ENCODE peak calls at places on chromosomes 12 and 14, in nine cellular contexts. One of them, this sample, is unnamed.

GRCh38 chr14:50001999-50002925 is 109.4 kb downstream of the ARF6 start:
- DNase-seq in AG09309: no peak
- DNase-seq in choroid plexus epithelial cell: no peak
- DNase-seq in Panc1: no peak
- DNase-seq in heart left ventricle: no peak
- DNase-seq in Calu3: no peak
- DNase-seq in GM20000: peak
- DNase-seq in GM12865: peak
- DNase-seq in GM23338: peak
- DNase-seq in this sample: no peak

GRCh38 chr12:15580431-15580830 is 208.8 kb downstream of the EPS8 start:
- DNase-seq in AG09309: no peak
- DNase-seq in choroid plexus epithelial cell: no peak
- DNase-seq in Panc1: no peak
- DNase-seq in heart left ventricle: no peak
- DNase-seq in Calu3: no peak
- DNase-seq in GM20000: no peak
- DNase-seq in GM12865: no peak
- DNase-seq in GM23338: no peak
- DNase-seq in this sample: no peak

GRCh38 chr12:39329015-39329414 is 113.9 kb downstream of the KIF21A start:
- DNase-seq in AG09309: no peak
- DNase-seq in choroid plexus epithelial cell: peak
- DNase-seq in Panc1: no peak
- DNase-seq in heart left ventricle: no peak
- DNase-seq in Calu3: no peak
- DNase-seq in GM20000: no peak
- DNase-seq in GM12865: no peak
- DNase-seq in GM23338: no peak
- DNase-seq in this sample: peak

GRCh38 chr12:57146925-57147640 is at the start of gene LRP1-AS:
- DNase-seq in AG09309: no peak
- DNase-seq in choroid plexus epithelial cell: no peak
- DNase-seq in Panc1: no peak
- DNase-seq in heart left ventricle: no peak
- DNase-seq in Calu3: no peak
- DNase-seq in GM20000: no peak
- DNase-seq in GM12865: no peak
- DNase-seq in GM23338: no peak
- DNase-seq in this sample: no peak

GRCh38 chr12:124073636-124074035 is 100.6 kb downstream of the ZNF664 start:
- DNase-seq in AG09309: no peak
- DNase-seq in choroid plexus epithelial cell: no peak
- DNase-seq in Panc1: no peak
- DNase-seq in heart left ventricle: no peak
- DNase-seq in Calu3: no peak
- DNase-seq in GM20000: no peak
- DNase-seq in GM12865: no peak
- DNase-seq in GM23338: no peak
- DNase-seq in this sample: peak

GRCh38 chr14:99454246-99454645 is 26.4 kb downstream of the SETD3 start:
- DNase-seq in AG09309: no peak
- DNase-seq in choroid plexus epithelial cell: peak
- DNase-seq in Panc1: no peak
- DNase-seq in heart left ventricle: no peak
- DNase-seq in Calu3: no peak
- DNase-seq in GM20000: no peak
- DNase-seq in GM12865: no peak
- DNase-seq in GM23338: no peak
- DNase-seq in this sample: peak

GRCh38 chr14:92309968-92310367 is 13.0 kb upstream of the SLC24A4 start:
- DNase-seq in AG09309: no peak
- DNase-seq in choroid plexus epithelial cell: no peak
- DNase-seq in Panc1: no peak
- DNase-seq in heart left ventricle: no peak
- DNase-seq in Calu3: no peak
- DNase-seq in GM20000: no peak
- DNase-seq in GM12865: no peak
- DNase-seq in GM23338: no peak
- DNase-seq in this sample: no peak

GRCh38 chr12:80778005-80778541 is 61.4 kb downstream of the MYF5 start:
- DNase-seq in AG09309: peak
- DNase-seq in choroid plexus epithelial cell: peak
- DNase-seq in Panc1: no peak
- DNase-seq in heart left ventricle: peak
- DNase-seq in Calu3: peak
- DNase-seq in GM20000: peak
- DNase-seq in GM12865: peak
- DNase-seq in GM23338: no peak
- DNase-seq in this sample: peak

GRCh38 chr14:19911114-19911513 is 9.3 kb upstream of the OR4K5 start:
- DNase-seq in AG09309: no peak
- DNase-seq in choroid plexus epithelial cell: no peak
- DNase-seq in Panc1: no peak
- DNase-seq in heart left ventricle: no peak
- DNase-seq in Calu3: no peak
- DNase-seq in GM20000: no peak
- DNase-seq in GM12865: no peak
- DNase-seq in GM23338: no peak
- DNase-seq in this sample: no peak

GRCh38 chr14:99522934-99523660 is 41.9 kb downstream of the CCNK start:
- DNase-seq in AG09309: no peak
- DNase-seq in choroid plexus epithelial cell: peak
- DNase-seq in Panc1: no peak
- DNase-seq in heart left ventricle: peak
- DNase-seq in Calu3: no peak
- DNase-seq in GM20000: no peak
- DNase-seq in GM12865: peak
- DNase-seq in GM23338: no peak
- DNase-seq in this sample: peak

GRCh38 chr14:24289649-24290283 is 9.8 kb downstream of the DHRS1 start:
- DNase-seq in AG09309: no peak
- DNase-seq in choroid plexus epithelial cell: no peak
- DNase-seq in Panc1: no peak
- DNase-seq in heart left ventricle: no peak
- DNase-seq in Calu3: no peak
- DNase-seq in GM20000: no peak
- DNase-seq in GM12865: peak
- DNase-seq in GM23338: no peak
- DNase-seq in this sample: no peak

GRCh38 chr14:41824441-41824840 is 217.8 kb downstream of the LRFN5 start:
- DNase-seq in AG09309: no peak
- DNase-seq in choroid plexus epithelial cell: no peak
- DNase-seq in Panc1: no peak
- DNase-seq in heart left ventricle: no peak
- DNase-seq in Calu3: no peak
- DNase-seq in GM20000: no peak
- DNase-seq in GM12865: no peak
- DNase-seq in GM23338: peak
- DNase-seq in this sample: no peak

GRCh38 chr12:46470039-46470627 is 97.6 kb upstream of the SLC38A2 start:
- DNase-seq in AG09309: no peak
- DNase-seq in choroid plexus epithelial cell: peak
- DNase-seq in Panc1: no peak
- DNase-seq in heart left ventricle: no peak
- DNase-seq in Calu3: no peak
- DNase-seq in GM20000: no peak
- DNase-seq in GM12865: peak
- DNase-seq in GM23338: no peak
- DNase-seq in this sample: no peak

GRCh38 chr12:104181313-104181712 is 34.3 kb upstream of the TXNRD1 start:
- DNase-seq in AG09309: no peak
- DNase-seq in choroid plexus epithelial cell: peak
- DNase-seq in Panc1: no peak
- DNase-seq in heart left ventricle: no peak
- DNase-seq in Calu3: no peak
- DNase-seq in GM20000: no peak
- DNase-seq in GM12865: no peak
- DNase-seq in GM23338: no peak
- DNase-seq in this sample: peak

GRCh38 chr14:70245026-70245425 is 56.3 kb upstream of the SLC8A3 start:
- DNase-seq in AG09309: no peak
- DNase-seq in choroid plexus epithelial cell: no peak
- DNase-seq in Panc1: no peak
- DNase-seq in heart left ventricle: no peak
- DNase-seq in Calu3: no peak
- DNase-seq in GM20000: no peak
- DNase-seq in GM12865: no peak
- DNase-seq in GM23338: no peak
- DNase-seq in this sample: no peak

DNA sequence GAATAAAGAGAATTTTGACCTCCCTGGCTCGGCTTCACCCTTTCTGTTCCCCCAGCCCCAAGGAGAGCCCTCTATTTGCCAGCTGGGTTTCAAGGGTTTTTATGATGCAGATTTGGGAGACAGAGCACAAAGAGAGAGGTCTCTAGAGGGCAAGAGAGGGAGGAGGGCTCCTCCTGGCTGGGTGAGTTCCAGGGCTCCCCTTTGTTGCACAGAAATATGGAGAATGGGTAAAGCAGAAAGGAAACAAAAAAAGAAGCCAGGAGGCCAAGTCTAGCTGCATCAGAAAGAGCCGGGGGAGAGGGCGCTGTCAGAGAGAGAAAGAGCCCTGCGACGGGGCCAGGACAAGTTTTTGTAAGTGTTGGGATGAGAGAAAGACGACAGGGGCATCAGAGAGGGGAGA is 319.6 kb upstream of the RTL1 start:
- DNase-seq in AG09309: no peak
- DNase-seq in choroid plexus epithelial cell: no peak
- DNase-seq in Panc1: no peak
- DNase-seq in heart left ventricle: no peak
- DNase-seq in Calu3: no peak
- DNase-seq in GM20000: no peak
- DNase-seq in GM12865: no peak
- DNase-seq in GM23338: peak
- DNase-seq in this sample: no peak
- TF ChIP-seq CTCF in AG09309: no peak
- TF ChIP-seq CTCF in choroid plexus epithelial cell: no peak
- TF ChIP-seq CTCF in Panc1: no peak
- TF ChIP-seq CTCF in heart left ventricle: no peak
- TF ChIP-seq CTCF in Calu3: no peak
- TF ChIP-seq CTCF in GM20000: no peak
- TF ChIP-seq CTCF in GM12865: no peak
- TF ChIP-seq CTCF in GM23338: no peak
- TF ChIP-seq CTCF in this sample: no peak

GRCh38 chr14:68234101-68234905 is 414.7 kb downstream of the RAD51B start:
- DNase-seq in AG09309: no peak
- DNase-seq in choroid plexus epithelial cell: no peak
- DNase-seq in Panc1: no peak
- DNase-seq in heart left ventricle: no peak
- DNase-seq in Calu3: no peak
- DNase-seq in GM20000: no peak
- DNase-seq in GM12865: no peak
- DNase-seq in GM23338: no peak
- DNase-seq in this sample: no peak

GRCh38 chr14:68238956-68239355 is 419.4 kb downstream of the RAD51B start:
- DNase-seq in AG09309: no peak
- DNase-seq in choroid plexus epithelial cell: no peak
- DNase-seq in Panc1: no peak
- DNase-seq in heart left ventricle: no peak
- DNase-seq in Calu3: no peak
- DNase-seq in GM20000: no peak
- DNase-seq in GM12865: no peak
- DNase-seq in GM23338: no peak
- DNase-seq in this sample: no peak

GRCh38 chr14:68233385-68233784 is 413.8 kb downstream of the RAD51B start:
- DNase-seq in AG09309: no peak
- DNase-seq in choroid plexus epithelial cell: no peak
- DNase-seq in Panc1: no peak
- DNase-seq in heart left ventricle: no peak
- DNase-seq in Calu3: no peak
- DNase-seq in GM20000: no peak
- DNase-seq in GM12865: no peak
- DNase-seq in GM23338: no peak
- DNase-seq in this sample: no peak

GRCh38 chr14:68235011-68235410 is 415.4 kb downstream of the RAD51B start:
- DNase-seq in AG09309: no peak
- DNase-seq in choroid plexus epithelial cell: no peak
- DNase-seq in Panc1: no peak
- DNase-seq in heart left ventricle: no peak
- DNase-seq in Calu3: no peak
- DNase-seq in GM20000: no peak
- DNase-seq in GM12865: no peak
- DNase-seq in GM23338: no peak
- DNase-seq in this sample: no peak

GRCh38 chr14:68236525-68236924 is 416.9 kb downstream of the RAD51B start:
- DNase-seq in AG09309: no peak
- DNase-seq in choroid plexus epithelial cell: no peak
- DNase-seq in Panc1: no peak
- DNase-seq in heart left ventricle: no peak
- DNase-seq in Calu3: no peak
- DNase-seq in GM20000: no peak
- DNase-seq in GM12865: no peak
- DNase-seq in GM23338: no peak
- DNase-seq in this sample: peak
- TF ChIP-seq CTCF in AG09309: no peak
- TF ChIP-seq CTCF in choroid plexus epithelial cell: no peak
- TF ChIP-seq CTCF in Panc1: no peak
- TF ChIP-seq CTCF in heart left ventricle: no peak
- TF ChIP-seq CTCF in Calu3: no peak
- TF ChIP-seq CTCF in GM20000: no peak
- TF ChIP-seq CTCF in GM12865: no peak
- TF ChIP-seq CTCF in GM23338: no peak
- TF ChIP-seq CTCF in this sample: no peak

GRCh38 chr14:90060312-90060964 is 1.4 kb upstream of the KCNK13 start:
- DNase-seq in AG09309: no peak
- DNase-seq in choroid plexus epithelial cell: peak
- DNase-seq in Panc1: no peak
- DNase-seq in heart left ventricle: peak
- DNase-seq in Calu3: peak
- DNase-seq in GM20000: peak
- DNase-seq in GM12865: peak
- DNase-seq in GM23338: peak
- DNase-seq in this sample: peak
- TF ChIP-seq CTCF in AG09309: peak
- TF ChIP-seq CTCF in choroid plexus epithelial cell: peak
- TF ChIP-seq CTCF in Panc1: peak
- TF ChIP-seq CTCF in heart left ventricle: peak
- TF ChIP-seq CTCF in Calu3: peak
- TF ChIP-seq CTCF in GM20000: peak
- TF ChIP-seq CTCF in GM12865: peak
- TF ChIP-seq CTCF in GM23338: peak
- TF ChIP-seq CTCF in this sample: peak

DNA sequence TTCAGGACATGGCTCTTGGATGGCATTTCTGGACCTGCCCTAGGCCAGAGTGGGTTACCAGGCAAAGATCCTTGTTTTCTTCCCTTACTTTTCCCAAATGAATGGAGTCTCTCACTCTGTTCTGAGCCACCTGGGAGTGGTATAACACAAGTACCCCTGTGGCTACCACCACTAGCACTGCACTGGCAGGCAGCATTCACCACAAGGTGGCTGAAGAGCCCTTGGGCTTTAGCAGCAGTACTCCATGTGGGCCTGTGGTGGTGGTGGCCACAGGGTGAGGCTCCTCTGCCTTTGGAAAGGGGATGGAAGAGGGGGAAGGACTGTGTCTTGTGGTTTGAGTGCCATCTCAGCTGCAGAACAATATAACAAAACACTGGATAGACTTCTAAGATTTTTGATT is 38.0 kb upstream of the LMNTD1 start:
- DNase-seq in AG09309: no peak
- DNase-seq in choroid plexus epithelial cell: peak
- DNase-seq in Panc1: no peak
- DNase-seq in heart left ventricle: no peak
- DNase-seq in Calu3: no peak
- DNase-seq in GM20000: no peak
- DNase-seq in GM12865: no peak
- DNase-seq in GM23338: peak
- DNase-seq in this sample: no peak
- TF ChIP-seq CTCF in AG09309: no peak
- TF ChIP-seq CTCF in choroid plexus epithelial cell: peak
- TF ChIP-seq CTCF in Panc1: no peak
- TF ChIP-seq CTCF in heart left ventricle: no peak
- TF ChIP-seq CTCF in Calu3: no peak
- TF ChIP-seq CTCF in GM20000: no peak
- TF ChIP-seq CTCF in GM12865: no peak
- TF ChIP-seq CTCF in GM23338: peak
- TF ChIP-seq CTCF in this sample: peak

This sample was measured in fibroblast of villous mesenchyme.